ENCODE peak calls at places on chromosomes 1 and 21, in nine cellular contexts. One of them, this sample, is unnamed.

GRCh38 chr1:201304126-201304525 is 20.8 kb downstream of the PKP1 start:
- DNase-seq in breast epithelium: no peak
- DNase-seq in A549: no peak
- DNase-seq in heart left ventricle: no peak
- DNase-seq in ovary: no peak
- DNase-seq in upper lobe of left lung: no peak
- DNase-seq in lower leg skin: no peak
- DNase-seq in stomach: no peak
- DNase-seq in transverse colon: no peak
- DNase-seq in this sample: no peak

GRCh38 chr21:14943636-14944035 is 121.2 kb downstream of the NRIP1 start:
- DNase-seq in ovary: no peak
- DNase-seq in transverse colon: no peak
- DNase-seq in breast epithelium: no peak
- DNase-seq in stomach: no peak
- DNase-seq in heart left ventricle: no peak
- DNase-seq in A549: no peak
- DNase-seq in lower leg skin: no peak
- DNase-seq in upper lobe of left lung: no peak
- DNase-seq in this sample: no peak

GRCh38 chr21:46205121-46205520 is 20.9 kb upstream of the SPATC1L start:
- DNase-seq in transverse colon: no peak
- DNase-seq in breast epithelium: no peak
- DNase-seq in upper lobe of left lung: no peak
- DNase-seq in lower leg skin: no peak
- DNase-seq in heart left ventricle: no peak
- DNase-seq in ovary: no peak
- DNase-seq in stomach: no peak
- DNase-seq in A549: no peak
- DNase-seq in this sample: no peak

GRCh38 chr1:30824736-30825429 is 67.3 kb upstream of the LAPTM5 start:
- DNase-seq in ovary: no peak
- DNase-seq in A549: no peak
- DNase-seq in breast epithelium: no peak
- DNase-seq in upper lobe of left lung: no peak
- DNase-seq in transverse colon: no peak
- DNase-seq in stomach: no peak
- DNase-seq in lower leg skin: no peak
- DNase-seq in heart left ventricle: no peak
- DNase-seq in this sample: no peak

GRCh38 chr1:91606546-91607078 is 106.0 kb downstream of the CDC7 start:
- DNase-seq in breast epithelium: no peak
- DNase-seq in lower leg skin: no peak
- DNase-seq in A549: no peak
- DNase-seq in heart left ventricle: no peak
- DNase-seq in stomach: no peak
- DNase-seq in ovary: peak
- DNase-seq in upper lobe of left lung: no peak
- DNase-seq in transverse colon: no peak
- DNase-seq in this sample: no peak

GRCh38 chr1:100005424-100005823 is 35.6 kb downstream of the SLC35A3 start:
- DNase-seq in breast epithelium: no peak
- DNase-seq in upper lobe of left lung: no peak
- DNase-seq in lower leg skin: no peak
- DNase-seq in A549: no peak
- DNase-seq in stomach: no peak
- DNase-seq in ovary: no peak
- DNase-seq in heart left ventricle: no peak
- DNase-seq in transverse colon: no peak
- DNase-seq in this sample: no peak

GRCh38 chr1:21724098-21724497 is 54.9 kb upstream of the RAP1GAP start:
- DNase-seq in breast epithelium: no peak
- DNase-seq in A549: no peak
- DNase-seq in stomach: no peak
- DNase-seq in ovary: no peak
- DNase-seq in upper lobe of left lung: no peak
- DNase-seq in lower leg skin: no peak
- DNase-seq in transverse colon: no peak
- DNase-seq in heart left ventricle: no peak
- DNase-seq in this sample: no peak

GRCh38 chr1:111441573-111442192 is 7.4 kb downstream of the WDR77 start:
- DNase-seq in heart left ventricle: peak
- DNase-seq in upper lobe of left lung: no peak
- DNase-seq in transverse colon: peak
- DNase-seq in ovary: no peak
- DNase-seq in lower leg skin: no peak
- DNase-seq in stomach: peak
- DNase-seq in A549: no peak
- DNase-seq in breast epithelium: no peak
- DNase-seq in this sample: no peak

GRCh38 chr1:202133016-202133415 is 10.3 kb downstream of the GPR37L1 start:
- DNase-seq in ovary: peak
- DNase-seq in lower leg skin: no peak
- DNase-seq in upper lobe of left lung: peak
- DNase-seq in breast epithelium: no peak
- DNase-seq in A549: no peak
- DNase-seq in stomach: no peak
- DNase-seq in heart left ventricle: peak
- DNase-seq in transverse colon: no peak
- DNase-seq in this sample: no peak

GRCh38 chr1:229006121-229006870 is 264.6 kb upstream of the RAB4A start:
- DNase-seq in upper lobe of left lung: no peak
- DNase-seq in A549: no peak
- DNase-seq in heart left ventricle: no peak
- DNase-seq in lower leg skin: peak
- DNase-seq in transverse colon: no peak
- DNase-seq in ovary: no peak
- DNase-seq in stomach: no peak
- DNase-seq in breast epithelium: no peak
- DNase-seq in this sample: no peak

GRCh38 chr1:67590329-67590728 is 94.7 kb upstream of the GADD45A start:
- DNase-seq in breast epithelium: no peak
- DNase-seq in stomach: no peak
- DNase-seq in transverse colon: peak
- DNase-seq in ovary: peak
- DNase-seq in upper lobe of left lung: no peak
- DNase-seq in lower leg skin: peak
- DNase-seq in heart left ventricle: peak
- DNase-seq in A549: no peak
- DNase-seq in this sample: no peak

GRCh38 chr1:100164226-100164625 is 13.8 kb downstream of the LRRC39 start:
- DNase-seq in heart left ventricle: no peak
- DNase-seq in ovary: no peak
- DNase-seq in lower leg skin: no peak
- DNase-seq in breast epithelium: no peak
- DNase-seq in A549: no peak
- DNase-seq in stomach: no peak
- DNase-seq in upper lobe of left lung: no peak
- DNase-seq in transverse colon: no peak
- DNase-seq in this sample: no peak

GRCh38 chr1:232922475-232922874 is 27.9 kb upstream of the NTPCR start:
- DNase-seq in heart left ventricle: no peak
- DNase-seq in lower leg skin: no peak
- DNase-seq in breast epithelium: no peak
- DNase-seq in A549: no peak
- DNase-seq in upper lobe of left lung: no peak
- DNase-seq in ovary: no peak
- DNase-seq in stomach: no peak
- DNase-seq in transverse colon: no peak
- DNase-seq in this sample: no peak

GRCh38 chr1:99180343-99180808 is 83.9 kb upstream of the PLPPR4 start:
- DNase-seq in stomach: peak
- DNase-seq in upper lobe of left lung: peak
- DNase-seq in transverse colon: peak
- DNase-seq in heart left ventricle: peak
- DNase-seq in lower leg skin: no peak
- DNase-seq in ovary: peak
- DNase-seq in breast epithelium: peak
- DNase-seq in A549: peak
- DNase-seq in this sample: peak

GRCh38 chr1:36448530-36449051 is 1.7 kb downstream of the OSCP1 start:
- DNase-seq in transverse colon: no peak
- DNase-seq in ovary: no peak
- DNase-seq in lower leg skin: no peak
- DNase-seq in upper lobe of left lung: no peak
- DNase-seq in A549: no peak
- DNase-seq in heart left ventricle: no peak
- DNase-seq in breast epithelium: no peak
- DNase-seq in stomach: no peak
- DNase-seq in this sample: no peak

GRCh38 chr21:42097274-42097673 is 26.2 kb downstream of the UMODL1 start:
- DNase-seq in heart left ventricle: no peak
- DNase-seq in upper lobe of left lung: no peak
- DNase-seq in transverse colon: no peak
- DNase-seq in stomach: no peak
- DNase-seq in A549: no peak
- DNase-seq in ovary: no peak
- DNase-seq in breast epithelium: no peak
- DNase-seq in lower leg skin: no peak
- DNase-seq in this sample: no peak

DNA sequence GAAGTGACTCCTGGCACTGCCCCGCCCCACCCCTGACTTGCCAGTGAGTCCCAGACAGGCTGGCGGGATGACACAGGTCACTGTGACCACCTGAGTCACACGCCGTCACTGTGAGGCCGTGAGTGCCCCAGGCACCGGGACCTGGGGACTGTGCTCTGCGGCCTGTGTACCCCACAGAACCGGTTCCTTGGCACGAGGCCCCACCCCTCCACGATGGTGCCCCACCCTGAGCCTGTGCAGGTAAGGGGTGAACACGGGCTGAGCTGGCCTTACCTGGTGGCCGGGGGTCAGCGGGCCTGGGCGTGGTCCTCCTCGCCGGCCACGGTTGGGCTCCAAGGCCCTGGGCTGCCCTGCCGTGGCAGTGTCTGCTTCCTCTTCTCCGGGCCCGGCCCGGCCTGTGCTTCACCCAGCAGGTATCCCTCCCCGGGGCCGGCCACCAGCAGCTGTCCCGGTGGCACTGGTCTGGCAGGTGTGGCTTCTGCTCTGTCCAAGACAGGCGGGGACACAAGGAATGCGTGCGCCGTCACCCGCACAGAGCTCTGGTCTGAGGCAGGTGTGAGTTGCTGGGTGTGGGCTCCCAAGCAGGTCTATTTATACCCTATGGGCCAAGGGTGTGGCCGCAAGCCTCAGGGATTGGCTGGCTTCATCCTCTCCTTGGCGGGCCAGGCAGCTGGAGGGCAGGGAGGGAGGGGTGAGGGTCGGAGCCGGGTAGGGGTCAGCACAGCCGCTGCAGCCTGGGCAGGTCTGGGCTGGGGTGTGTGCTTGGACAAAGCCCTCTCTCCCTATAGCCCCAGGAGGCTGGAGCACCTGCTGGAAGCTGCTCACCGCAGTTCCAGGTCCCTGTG is at the start of gene RNF223:
- DNase-seq in stomach: peak
- DNase-seq in transverse colon: peak
- DNase-seq in lower leg skin: no peak
- DNase-seq in breast epithelium: peak
- DNase-seq in heart left ventricle: no peak
- DNase-seq in ovary: no peak
- DNase-seq in A549: no peak
- DNase-seq in upper lobe of left lung: peak
- DNase-seq in this sample: no peak
- TF ChIP-seq POLR2A in stomach: peak
- TF ChIP-seq POLR2A in transverse colon: peak
- TF ChIP-seq POLR2A in lower leg skin: no peak
- TF ChIP-seq POLR2A in breast epithelium: no peak
- TF ChIP-seq POLR2A in heart left ventricle: no peak
- TF ChIP-seq POLR2A in ovary: no peak
- TF ChIP-seq POLR2A in A549: no peak
- TF ChIP-seq POLR2A in upper lobe of left lung: peak
- TF ChIP-seq POLR2A in this sample: no peak

GRCh38 chr1:153545067-153546055 is at the start of gene S100A4:
- DNase-seq in A549: peak
- DNase-seq in transverse colon: peak
- DNase-seq in breast epithelium: peak
- DNase-seq in ovary: peak
- DNase-seq in upper lobe of left lung: peak
- DNase-seq in lower leg skin: peak
- DNase-seq in stomach: peak
- DNase-seq in heart left ventricle: peak
- DNase-seq in this sample: no peak
- TF ChIP-seq POLR2A in A549: peak
- TF ChIP-seq POLR2A in transverse colon: peak
- TF ChIP-seq POLR2A in breast epithelium: no peak
- TF ChIP-seq POLR2A in ovary: no peak
- TF ChIP-seq POLR2A in upper lobe of left lung: peak
- TF ChIP-seq POLR2A in lower leg skin: peak
- TF ChIP-seq POLR2A in stomach: no peak
- TF ChIP-seq POLR2A in heart left ventricle: peak
- TF ChIP-seq POLR2A in this sample: peak

DNA sequence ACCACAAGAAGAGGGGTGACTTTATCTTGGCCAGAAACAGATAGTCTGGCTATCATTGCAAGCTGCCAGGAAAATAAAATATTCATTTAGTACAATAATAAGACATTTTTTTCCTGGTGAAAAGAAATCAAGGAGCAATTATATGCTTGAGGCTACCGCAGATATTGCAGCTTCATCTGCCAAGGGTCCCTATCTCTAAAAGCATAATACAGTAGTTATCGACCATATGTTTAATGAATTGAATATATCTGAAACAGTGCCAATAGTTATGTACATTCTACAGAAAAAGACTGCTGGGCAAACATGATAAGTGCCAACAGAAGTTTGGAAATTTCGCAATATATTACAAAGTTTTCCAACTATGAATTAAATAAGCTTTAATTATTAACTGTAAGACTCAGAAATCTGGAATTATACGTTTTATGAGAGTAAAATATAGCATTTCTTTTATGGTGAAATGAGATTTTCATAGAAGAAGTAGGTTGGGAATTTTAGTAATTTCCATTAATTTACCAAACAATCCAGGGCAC is 561.1 kb upstream of the ZP4 start:
- DNase-seq in heart left ventricle: no peak
- DNase-seq in upper lobe of left lung: no peak
- DNase-seq in transverse colon: no peak
- DNase-seq in stomach: no peak
- DNase-seq in lower leg skin: no peak
- DNase-seq in breast epithelium: no peak
- DNase-seq in ovary: no peak
- DNase-seq in A549: no peak
- DNase-seq in this sample: no peak
- TF ChIP-seq POLR2A in heart left ventricle: no peak
- TF ChIP-seq POLR2A in upper lobe of left lung: no peak
- TF ChIP-seq POLR2A in transverse colon: no peak
- TF ChIP-seq POLR2A in stomach: no peak
- TF ChIP-seq POLR2A in lower leg skin: no peak
- TF ChIP-seq POLR2A in breast epithelium: no peak
- TF ChIP-seq POLR2A in ovary: no peak
- TF ChIP-seq POLR2A in A549: no peak
- TF ChIP-seq POLR2A in this sample: no peak

DNA sequence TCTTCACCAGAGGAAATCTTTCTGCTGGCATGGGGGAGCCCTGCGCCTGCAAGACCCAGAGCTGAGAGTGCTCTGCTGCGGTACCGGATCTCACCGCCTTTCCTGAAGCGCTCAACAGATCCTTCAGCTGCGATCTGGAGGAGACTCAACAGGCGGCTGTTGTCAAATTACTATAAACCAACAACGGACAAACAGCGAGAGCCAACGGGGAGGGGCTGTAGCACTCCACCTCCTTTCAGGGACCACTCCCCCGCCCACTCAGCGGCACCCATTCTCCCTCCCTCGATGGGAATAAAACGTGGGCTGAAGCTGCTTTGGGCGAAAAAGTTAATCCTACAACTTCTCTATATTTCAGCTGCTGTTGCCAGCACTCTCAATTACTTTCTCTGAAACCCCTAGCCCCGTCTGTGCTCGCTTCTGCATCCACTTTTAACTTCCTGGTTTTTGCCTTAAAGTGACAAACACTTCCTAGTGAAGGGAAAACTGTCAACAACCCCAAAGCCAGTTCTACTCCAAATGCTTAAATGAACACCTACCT is at the start of gene FMO5:
- DNase-seq in transverse colon: peak
- DNase-seq in breast epithelium: peak
- DNase-seq in heart left ventricle: peak
- DNase-seq in lower leg skin: peak
- DNase-seq in upper lobe of left lung: peak
- DNase-seq in stomach: peak
- DNase-seq in A549: peak
- DNase-seq in ovary: peak
- DNase-seq in this sample: peak
- TF ChIP-seq POLR2A in transverse colon: peak
- TF ChIP-seq POLR2A in breast epithelium: peak
- TF ChIP-seq POLR2A in heart left ventricle: peak
- TF ChIP-seq POLR2A in lower leg skin: no peak
- TF ChIP-seq POLR2A in upper lobe of left lung: peak
- TF ChIP-seq POLR2A in stomach: no peak
- TF ChIP-seq POLR2A in A549: no peak
- TF ChIP-seq POLR2A in ovary: no peak
- TF ChIP-seq POLR2A in this sample: no peak